ENCODE peak calls at places on chromosomes 12 and 14, in six cellular contexts. M is AG04450, V is choroid plexus epithelial cell, Q is mammary epithelial cell, X is dorsolateral prefrontal cortex, O is heart right ventricle. Y is an unnamed sample.

GRCh38 chr12:112299704-112300103 is 82.5 kb downstream of the HECTD4 start:
- DNase-seq in M (no peak), V (no peak), Q (no peak), X (no peak), O (no peak), Y (no peak)

GRCh38 chr12:110931315-110931728 is 10.9 kb upstream of the MYL2 start:
- DNase-seq in M (no peak), V (no peak), Q (no peak), X (no peak), O (peak; percentile 85), Y (no peak)

GRCh38 chr12:92739099-92739498 is 36.3 kb downstream of the PLEKHG7 start:
- DNase-seq in M (no peak), V (peak; percentile 29), Q (no peak), X (no peak), O (no peak), Y (no peak)

GRCh38 chr12:47078733-47079364 is 572 bp upstream of the PCED1B start:
- DNase-seq in M (no peak), V (no peak), Q (peak; percentile 60), X (no peak), O (no peak), Y (peak; percentile 39)

GRCh38 chr12:67651380-67651695 is 2.8 kb downstream of the DYRK2 start:
- DNase-seq in M (no peak), V (peak; percentile 77), Q (peak; percentile 23), X (no peak), O (no peak), Y (peak; percentile 17)

GRCh38 chr12:94208433-94208921 is 60.1 kb downstream of the PLXNC1 start:
- DNase-seq in M (no peak), V (no peak), Q (no peak), X (no peak), O (peak; percentile 13), Y (no peak)

GRCh38 chr14:59274991-59275391 is 86.5 kb downstream of the DAAM1 start:
- DNase-seq in M (no peak), V (no peak), Q (peak; percentile 57), X (peak; percentile 31), O (no peak), Y (peak; percentile 21)

GRCh38 chr14:50560929-50561280 is 960 bp downstream of the ATL1 start:
- DNase-seq in M (peak; percentile 36), V (peak; percentile 58), Q (peak; percentile 84), X (peak; percentile 88), O (peak; percentile 69), Y (peak; percentile 47)

GRCh38 chr12:81627336-81628189 is 131.6 kb downstream of the PPFIA2 start:
- DNase-seq in M (peak; percentile 0), V (peak; percentile 79), Q (peak; percentile 23), X (peak; percentile 13), O (no peak), Y (peak; percentile 61)

GRCh38 chr12:63916561-63917476 is 72.3 kb downstream of the SRGAP1 start:
- DNase-seq in M (no peak), V (peak; percentile 61), Q (no peak), X (no peak), O (no peak), Y (peak; percentile 48)

GRCh38 chr14:29743566-29743965 is 184.1 kb downstream of the PRKD1 start:
- DNase-seq in M (no peak), V (no peak), Q (no peak), X (no peak), O (no peak), Y (no peak)

GRCh38 chr14:69586420-69586819 is 11.7 kb upstream of the CCDC177 start:
- DNase-seq in M (no peak), V (no peak), Q (no peak), X (no peak), O (no peak), Y (no peak)

GRCh38 chr12:132427999-132428871 is 61.7 kb upstream of the FBRSL1 start:
- DNase-seq in M (no peak), V (peak; percentile 44), Q (no peak), X (no peak), O (no peak), Y (no peak)

GRCh38 chr12:3304436-3305135 is 186.4 kb upstream of the PRMT8 start:
- DNase-seq in M (peak; percentile 30), V (peak; percentile 70), Q (peak; percentile 97), X (no peak), O (no peak), Y (peak; percentile 74)

GRCh38 chr14:70754989-70755388 is 54.3 kb downstream of the MAP3K9 start:
- DNase-seq in M (no peak), V (peak; percentile 60), Q (peak; percentile 91), X (no peak), O (no peak), Y (peak; percentile 94)

GRCh38 chr14:21241218-21241819 is 27.9 kb downstream of the HNRNPC start:
- DNase-seq in M (peak; percentile 11), V (peak; percentile 53), Q (no peak), X (no peak), O (no peak), Y (peak; percentile 34)

GRCh38 chr14:60646202-60646886 is 2.9 kb downstream of the SIX1 start:
- DNase-seq in M (no peak), V (peak; percentile 53), Q (no peak), X (no peak), O (no peak), Y (no peak)

GRCh38 chr14:99187858-99188257 is 84.1 kb downstream of the BCL11B start:
- DNase-seq in M (no peak), V (no peak), Q (no peak), X (no peak), O (no peak), Y (no peak)

GRCh38 chr14:21025374-21026151 is 702 bp upstream of the NDRG2 start:
- DNase-seq in M (no peak), V (peak; percentile 21), Q (no peak), X (peak; percentile 23), O (peak; percentile 89), Y (no peak)

GRCh38 chr12:54028324-54029201 is at the start of gene HOXC6:
- DNase-seq in M (no peak), V (no peak), Q (no peak), X (no peak), O (no peak), Y (peak; percentile 48)

GRCh38 chr12:108734200-108734906 is 3.0 kb upstream of the CORO1C start:
- DNase-seq in M (peak; percentile 73), V (peak; percentile 79), Q (peak; percentile 97), X (no peak), O (no peak), Y (peak; percentile 91)

GRCh38 chr14:65255029-65255545 is 152.8 kb upstream of the MAX start:
- DNase-seq in M (no peak), V (peak; percentile 56), Q (peak; percentile 97), X (no peak), O (no peak), Y (peak; percentile 92)

GRCh38 chr12:6347367-6348338 is 5.8 kb upstream of the TNFRSF1A start:
- DNase-seq in M (no peak), V (peak; percentile 58), Q (no peak), X (no peak), O (peak; percentile 75), Y (no peak)

GRCh38 chr12:1518763-1519516 is 75.4 kb downstream of the FBXL14 start:
- DNase-seq in M (peak; percentile 49), V (peak; percentile 86), Q (peak; percentile 93), X (no peak), O (no peak), Y (peak; percentile 95)

DNA sequence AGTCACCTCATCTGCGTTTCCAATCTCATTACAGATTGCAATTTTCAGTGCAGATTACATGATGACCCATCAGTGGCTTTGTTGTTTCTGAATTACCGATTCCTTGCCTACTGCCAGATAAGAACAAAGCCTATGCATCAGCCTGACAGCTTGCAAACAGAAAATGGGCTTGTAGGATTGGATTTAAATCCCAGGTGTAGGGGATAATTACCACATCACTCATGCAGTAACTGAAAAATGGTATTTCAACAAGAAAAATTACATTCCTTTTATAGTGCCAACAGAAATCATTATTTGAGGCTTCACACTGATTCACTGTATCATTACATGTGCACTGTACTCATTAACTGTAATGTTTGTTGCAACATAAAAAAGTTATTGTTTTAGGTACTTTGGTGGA is 689.1 kb downstream of the NOVA1 start:
- DNase-seq in M (no peak), V (no peak), Q (no peak), X (no peak), O (no peak), Y (no peak)
- TF ChIP-seq CTCF in M (no peak), V (no peak), Q (no peak), X (no peak), O (no peak), Y (no peak)

GRCh38 chr12:31265722-31266121 is 60.2 kb downstream of the SINHCAF start:
- DNase-seq in M (no peak), V (no peak), Q (no peak), X (no peak), O (no peak), Y (no peak)
- TF ChIP-seq CTCF in M (no peak), V (no peak), Q (no peak), X (no peak), O (no peak), Y (no peak)

GRCh38 chr14:104680806-104681688 is 8.4 kb upstream of the INF2 start:
- DNase-seq in M (no peak), V (peak; percentile 84), Q (peak; percentile 89), X (no peak), O (no peak), Y (peak; percentile 88)
- TF ChIP-seq CTCF in M (peak; percentile 37), V (peak; percentile 53), Q (peak; percentile 41), X (peak; percentile 51), O (no peak), Y (peak; percentile 21)

GRCh38 chr14:22558221-22558913 is 30.7 kb downstream of the DAD1 start:
- DNase-seq in M (no peak), V (no peak), Q (no peak), X (no peak), O (no peak), Y (no peak)
- TF ChIP-seq CTCF in M (peak; percentile 18), V (peak; percentile 40), Q (no peak), X (no peak), O (no peak), Y (no peak)

DNA sequence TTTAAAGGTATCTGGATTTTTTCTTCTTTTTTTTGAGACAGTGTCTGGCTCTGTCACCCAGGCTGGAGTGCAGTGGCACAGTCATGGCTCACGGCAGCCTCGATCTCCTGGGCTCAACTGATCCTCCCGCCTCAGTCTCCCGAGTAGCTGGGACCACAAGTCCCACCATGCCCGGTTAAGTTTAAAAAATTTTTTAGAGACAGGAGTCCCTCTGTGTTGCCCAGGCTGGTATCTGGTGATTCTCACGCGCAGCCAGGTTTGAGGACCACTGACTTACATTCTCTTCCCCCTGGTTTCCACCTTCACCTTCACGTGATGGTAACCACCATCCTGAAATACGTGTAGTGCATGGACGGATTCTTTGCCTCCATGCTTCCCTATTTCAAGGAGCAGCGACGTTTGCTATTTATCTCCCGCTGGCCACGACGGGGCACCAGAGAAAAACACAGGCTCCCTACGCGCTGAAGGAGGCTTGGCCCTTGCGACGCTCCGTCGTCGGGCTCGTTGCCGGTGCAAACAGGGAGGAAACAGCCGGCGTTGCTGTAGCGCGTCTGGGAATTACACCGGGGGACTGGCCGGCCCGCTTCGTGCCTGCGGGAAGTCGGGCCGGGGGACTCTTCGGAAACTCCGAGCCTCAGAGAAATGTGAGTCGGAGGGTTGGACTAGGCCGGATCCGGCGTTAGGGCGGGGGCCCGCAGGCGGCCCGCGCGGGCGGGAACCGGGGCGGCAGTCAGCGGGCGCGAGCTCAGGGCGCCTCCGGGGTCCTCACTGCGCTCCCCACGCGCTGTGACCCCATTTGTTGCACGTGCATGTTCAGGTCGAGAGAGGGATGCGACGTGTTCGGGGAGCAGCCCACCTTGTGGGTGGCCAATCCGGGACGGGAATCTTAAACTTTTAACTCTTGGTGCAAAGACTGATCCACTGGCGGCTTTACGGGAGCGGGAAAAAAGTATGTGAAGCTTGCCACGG is at the start of gene TCHP:
- DNase-seq in M (peak; percentile 64), V (peak; percentile 88), Q (peak; percentile 85), X (peak; percentile 84), O (peak; percentile 90), Y (peak; percentile 86)
- TF ChIP-seq CTCF in M (peak; percentile 46), V (peak; percentile 53), Q (peak; percentile 50), X (peak; percentile 56), O (no peak), Y (peak; percentile 26)